ENCODE peak calls at places on chromosomes 3 and 15, in five cellular contexts. G is DND-41, M is mammary epithelial cell, O is H9, U is fibroblast of lung. Y is an unnamed sample.

GRCh38 chr3:194272861-194273266 is 78.3 kb downstream of the CPN2 start:
- DNase-seq in U (no peak), M (no peak), G (no peak), O (no peak), Y (no peak)

GRCh38 chr3:36166477-36166876 is 213.8 kb upstream of the STAC start:
- DNase-seq in U (no peak), O (no peak), M (peak; percentile 96), G (no peak), Y (no peak)

GRCh38 chr3:172517859-172518466 is 5.3 kb downstream of the TNFSF10 start:
- DNase-seq in U (no peak), G (peak; percentile 89), M (no peak), O (no peak), Y (no peak)

GRCh38 chr15:34855893-34856292 is 60.5 kb upstream of the ACTC1 start:
- DNase-seq in M (peak; percentile 61), G (no peak), O (no peak), U (no peak), Y (no peak)

GRCh38 chr3:128801779-128802369 is 75.9 kb downstream of the RAB7A start:
- DNase-seq in O (no peak), U (no peak), G (no peak), M (no peak), Y (no peak)

GRCh38 chr15:72994778-72995177 is 57.5 kb upstream of the NEO1 start:
- DNase-seq in U (no peak), O (no peak), G (no peak), M (no peak), Y (no peak)

GRCh38 chr3:48553886-48554845 is 2.4 kb downstream of the PFKFB4 start:
- DNase-seq in G (no peak), M (peak; percentile 61), U (no peak), O (no peak), Y (no peak)

GRCh38 chr15:96428742-96429141 is 98.2 kb downstream of the NR2F2 start:
- DNase-seq in G (no peak), M (peak; percentile 70), O (no peak), U (peak; percentile 97), Y (no peak)

GRCh38 chr15:67064607-67065530 is 533 bp upstream of the SMAD3 start:
- DNase-seq in U (no peak), M (no peak), O (peak; percentile 68), G (no peak), Y (peak; percentile 68)

GRCh38 chr15:25058080-25058785 is 103.4 kb downstream of the SNRPN start:
- DNase-seq in M (no peak), G (peak; percentile 1), O (peak; percentile 17), U (no peak), Y (no peak)

GRCh38 chr3:49916686-49917085 is 12.9 kb downstream of the MON1A start:
- DNase-seq in U (peak; percentile 34), O (no peak), G (no peak), M (no peak), Y (no peak)

GRCh38 chr3:126100688-126101301 is 16.9 kb upstream of the SLC41A3 start:
- DNase-seq in M (peak; percentile 33), O (no peak), G (no peak), U (no peak), Y (no peak)

GRCh38 chr15:100533934-100534333 is 5.2 kb upstream of the CERS3 start:
- DNase-seq in U (no peak), O (no peak), M (peak; percentile 42), G (no peak), Y (no peak)

GRCh38 chr15:36428102-36428845 is 151.2 kb upstream of the CDIN1 start:
- DNase-seq in O (no peak), U (peak; percentile 98), G (no peak), M (peak; percentile 100), Y (no peak)

GRCh38 chr15:28920781-28921331 is 35.1 kb downstream of the APBA2 start:
- DNase-seq in U (no peak), M (no peak), O (no peak), G (no peak), Y (no peak)

GRCh38 chr15:62326460-62327011 is 161.5 kb upstream of the C2CD4B start:
- DNase-seq in O (no peak), G (no peak), U (no peak), M (no peak), Y (no peak)

GRCh38 chr3:198032445-198032936 is 72.5 kb downstream of the LMLN start:
- DNase-seq in M (no peak), O (peak; percentile 27), U (peak; percentile 2), G (no peak), Y (no peak)

GRCh38 chr3:45227131-45227819 is 1.2 kb upstream of the TMEM158 start:
- DNase-seq in O (no peak), U (no peak), M (no peak), G (peak; percentile 21), Y (peak; percentile 55)

GRCh38 chr3:55543228-55543627 is 56.1 kb upstream of the WNT5A start:
- DNase-seq in U (no peak), M (no peak), G (no peak), O (no peak), Y (no peak)

GRCh38 chr3:156516284-156516683 is 38.6 kb downstream of the SSR3 start:
- DNase-seq in U (no peak), O (no peak), M (no peak), G (no peak), Y (no peak)

GRCh38 chr3:12318758-12319621 is 30.1 kb downstream of the PPARG start:
- DNase-seq in U (peak; percentile 89), M (no peak), G (no peak), O (no peak), Y (no peak)

GRCh38 chr3:112381673-112382542 is 49.0 kb downstream of the CD200 start:
- DNase-seq in G (no peak), O (no peak), M (no peak), U (no peak), Y (no peak)

GRCh38 chr15:42059661-42060476 is 34.5 kb downstream of the PLA2G4D start:
- DNase-seq in O (peak; percentile 68), U (peak; percentile 31), M (no peak), G (peak; percentile 60), Y (peak; percentile 74)

GRCh38 chr3:186239321-186239720 is 122.7 kb downstream of the DGKG start:
- DNase-seq in O (peak; percentile 66), M (no peak), U (peak; percentile 24), G (no peak), Y (peak; percentile 76)

GRCh38 chr3:33578325-33579180 is 138.3 kb upstream of the UBP1 start:
- DNase-seq in M (peak; percentile 66), U (peak; percentile 7), O (no peak), G (no peak), Y (peak; percentile 41)

GRCh38 chr3:120470870-120471269 is 20.1 kb upstream of the FSTL1 start:
- DNase-seq in O (no peak), M (peak; percentile 15), U (no peak), G (no peak), Y (no peak)
- H2AFZ ChIP-seq in O (peak overlapping the region; percentile 78), M (peak overlapping the region; percentile 68), U (peak overlapping the region; percentile 33), G (no peak overlapping the region), Y (peak overlapping the region; percentile 71)

GRCh38 chr3:141055536-141056445 is 4.6 kb downstream of the SPSB4 start:
- DNase-seq in U (no peak), G (no peak), O (no peak), M (no peak), Y (no peak)

GRCh38 chr3:141056716-141057115 is 5.6 kb downstream of the SPSB4 start:
- DNase-seq in G (no peak), M (no peak), U (no peak), O (no peak), Y (peak; percentile 45)

GRCh38 chr3:141058996-141059395 is 7.8 kb downstream of the SPSB4 start:
- DNase-seq in O (no peak), M (no peak), U (no peak), G (no peak), Y (no peak)

GRCh38 chr3:141057951-141058800 is 7.0 kb downstream of the SPSB4 start:
- DNase-seq in M (no peak), O (no peak), U (no peak), G (no peak), Y (no peak)

GRCh38 chr3:141057436-141057835 is 6.3 kb downstream of the SPSB4 start:
- DNase-seq in U (no peak), O (no peak), M (no peak), G (no peak), Y (no peak)
- TF ChIP-seq CTCF in U (no peak), O (no peak), M (no peak), G (no peak), Y (no peak)

DNA sequence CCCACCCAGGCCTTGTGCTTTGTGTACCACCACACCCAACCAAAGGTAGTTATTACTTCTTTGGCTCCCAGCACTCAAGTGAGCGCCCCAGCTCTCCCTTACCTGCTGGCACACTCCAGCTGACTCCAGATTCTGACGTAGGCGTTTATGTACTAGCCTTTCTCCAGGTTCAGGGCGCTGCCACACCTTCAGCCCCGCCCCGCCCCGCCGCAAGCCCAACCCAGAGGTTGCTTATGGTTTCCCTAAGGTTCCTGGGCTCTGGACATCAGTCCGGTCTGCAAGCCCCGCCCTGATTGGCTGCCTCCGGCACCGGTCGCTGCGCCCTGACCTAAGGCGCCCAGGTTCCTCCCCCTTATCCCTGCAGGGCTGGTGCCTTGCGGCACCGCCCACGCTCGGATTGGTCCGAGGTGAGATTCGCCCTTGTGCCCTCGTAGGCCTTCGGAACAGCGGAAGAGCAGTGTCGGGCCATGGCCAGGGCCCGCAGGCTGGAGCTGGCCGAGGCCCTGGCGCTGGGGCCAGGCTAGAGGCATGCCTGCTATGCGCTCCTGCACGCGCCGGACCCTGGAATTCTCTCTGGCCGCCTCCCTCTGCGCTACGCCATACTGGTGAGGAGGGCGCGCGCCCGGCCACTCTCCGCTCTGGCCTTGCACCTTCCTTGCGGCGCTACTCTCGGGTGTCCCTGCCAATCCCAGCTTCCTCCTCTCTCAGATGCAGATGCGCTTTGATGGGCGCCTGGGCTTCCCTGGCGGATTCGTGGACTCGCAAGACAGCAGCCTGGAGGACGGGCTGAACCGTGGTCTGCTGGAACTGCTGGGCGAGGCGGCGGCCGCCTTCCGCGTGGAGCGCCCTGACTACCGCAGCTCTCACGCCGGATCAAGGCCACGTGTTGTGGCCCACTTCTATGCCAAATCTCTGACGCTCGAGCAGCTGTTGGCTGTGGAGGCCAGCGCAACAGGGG is 19.8 kb upstream of the NUDT16 start:
- DNase-seq in M (peak; percentile 65), U (peak; percentile 51), G (no peak), O (peak; percentile 99), Y (peak; percentile 80)
- H3K9ac ChIP-seq in M (no peak overlapping the region), U (no peak overlapping the region), G (no peak overlapping the region), O (peak overlapping the region; percentile 51), Y (no peak overlapping the region)

DNA sequence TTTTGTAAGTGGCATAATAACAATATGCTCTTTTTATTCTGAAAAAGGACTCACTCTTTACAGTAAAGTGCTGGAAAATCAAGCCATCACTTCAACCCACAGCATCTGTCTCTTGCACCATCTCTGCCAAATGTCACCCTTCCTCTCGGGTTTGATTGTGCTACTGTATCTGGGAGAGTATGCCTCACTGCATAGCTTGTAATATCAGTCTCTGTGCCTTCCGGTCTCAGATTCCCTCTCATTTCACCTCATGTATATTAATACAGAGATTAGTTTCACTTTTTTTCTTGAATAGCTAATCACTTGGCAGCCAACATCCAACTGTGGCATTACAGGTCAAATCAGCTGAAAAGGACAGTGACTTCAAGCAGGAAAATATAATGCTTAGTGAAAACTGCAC is 605.9 kb upstream of the NAALADL2 start:
- DNase-seq in G (no peak), U (no peak), M (no peak), O (no peak), Y (no peak)
- H2AFZ ChIP-seq in G (no peak overlapping the region), U (no peak overlapping the region), M (no peak overlapping the region), O (no peak overlapping the region), Y (no peak overlapping the region)

DNA sequence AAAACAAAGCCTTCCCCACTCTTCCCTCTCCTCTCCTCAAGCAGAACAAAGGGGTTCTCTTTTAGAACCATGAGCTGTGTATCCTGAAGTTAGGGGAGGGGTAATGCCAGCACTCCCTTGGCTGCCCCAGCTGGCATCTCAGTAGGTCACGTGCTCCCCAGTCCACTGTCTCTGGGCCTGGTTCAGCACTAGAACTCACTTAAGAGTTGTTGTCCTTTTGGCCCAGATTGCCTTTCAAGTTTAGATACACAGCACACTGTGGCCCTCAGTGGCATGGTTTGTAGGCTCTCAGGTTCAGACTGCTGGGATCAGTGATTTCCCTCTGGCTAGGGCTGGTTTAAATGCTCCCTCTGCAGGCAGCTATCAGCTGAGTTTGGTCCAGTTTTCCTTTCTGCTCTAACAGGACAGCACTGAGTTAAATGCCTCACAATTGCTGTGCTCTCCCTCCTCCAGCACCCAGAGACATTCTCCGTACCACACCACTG is 188.4 kb upstream of the ST8SIA2 start:
- DNase-seq in M (no peak), O (peak; percentile 72), G (no peak), U (no peak), Y (peak; percentile 49)
- TF ChIP-seq CTCF in M (peak; percentile 46), O (peak; percentile 59), G (no peak), U (no peak), Y (peak; percentile 49)